ENCODE peak calls at places on chromosomes 7 and 10, in seven cellular contexts. X is transverse colon; M is prostate gland; B is IMR-90; G is nephron progenitor cell; E is activated CD8-positive, alpha-beta T cell treated with anti-CD3 and anti-CD28 coated beads for 36 hours; U is AG09309. F is an unnamed sample.

GRCh38 chr7:78438433-78438832 is 639.9 kb downstream of the PHTF2 start:
- DNase-seq in X (no peak), M (no peak), B (no peak), G (no peak), E (no peak), U (no peak), F (no peak)

GRCh38 chr7:106848851-106849442 is 16.1 kb upstream of the PIK3CG start:
- DNase-seq in X (no peak), M (no peak), B (peak), G (no peak), E (no peak), U (peak), F (peak)

GRCh38 chr7:100022621-100023020 is 7.2 kb downstream of the ZKSCAN1 start:
- DNase-seq in X (peak), M (peak), B (no peak), G (no peak), E (no peak), U (no peak), F (no peak)

GRCh38 chr7:96407427-96407826 is 85.5 kb upstream of the SLC25A13 start:
- DNase-seq in X (no peak), M (no peak), B (peak), G (no peak), E (no peak), U (peak), F (no peak)

GRCh38 chr7:75762350-75762917 is 9.6 kb downstream of the CCL26 start:
- DNase-seq in X (no peak), M (no peak), B (peak), G (no peak), E (no peak), U (peak), F (no peak)

GRCh38 chr7:20064974-20065862 is 152.0 kb downstream of the MACC1 start:
- DNase-seq in X (no peak), M (no peak), B (peak), G (no peak), E (peak), U (peak), F (peak)

GRCh38 chr7:36896956-36897594 is 172.8 kb upstream of the AOAH start:
- DNase-seq in X (no peak), M (no peak), B (no peak), G (no peak), E (no peak), U (no peak), F (peak)

GRCh38 chr10:3660753-3661152 is 124.3 kb downstream of the KLF6 start:
- DNase-seq in X (no peak), M (no peak), B (no peak), G (no peak), E (peak), U (no peak), F (no peak)

GRCh38 chr10:47295411-47295810 is 4.6 kb upstream of the GDF10 start:
- DNase-seq in X (no peak), M (no peak), B (no peak), G (no peak), E (no peak), U (no peak), F (no peak)

GRCh38 chr10:95536017-95536416 is 25.2 kb downstream of the SORBS1 start:
- DNase-seq in X (peak), M (peak), B (no peak), G (no peak), E (no peak), U (no peak), F (no peak)

GRCh38 chr10:87594864-87595263 is 64.8 kb upstream of the PAPSS2 start:
- DNase-seq in X (no peak), M (no peak), B (no peak), G (no peak), E (no peak), U (no peak), F (no peak)

GRCh38 chr10:95850791-95851190 is 57.0 kb upstream of the CC2D2B start:
- DNase-seq in X (no peak), M (no peak), B (no peak), G (no peak), E (no peak), U (no peak), F (no peak)

GRCh38 chr7:131108212-131108980 is 219.3 kb upstream of the MKLN1 start:
- DNase-seq in X (peak), M (no peak), B (peak), G (peak), E (peak), U (no peak), F (no peak)

GRCh38 chr7:28318126-28318762 is 94.1 kb upstream of the CREB5 start:
- DNase-seq in X (no peak), M (no peak), B (no peak), G (no peak), E (no peak), U (no peak), F (no peak)

GRCh38 chr7:94439893-94440381 is 45.2 kb downstream of the COL1A2 start:
- DNase-seq in X (no peak), M (no peak), B (peak), G (no peak), E (no peak), U (no peak), F (no peak)

DNA sequence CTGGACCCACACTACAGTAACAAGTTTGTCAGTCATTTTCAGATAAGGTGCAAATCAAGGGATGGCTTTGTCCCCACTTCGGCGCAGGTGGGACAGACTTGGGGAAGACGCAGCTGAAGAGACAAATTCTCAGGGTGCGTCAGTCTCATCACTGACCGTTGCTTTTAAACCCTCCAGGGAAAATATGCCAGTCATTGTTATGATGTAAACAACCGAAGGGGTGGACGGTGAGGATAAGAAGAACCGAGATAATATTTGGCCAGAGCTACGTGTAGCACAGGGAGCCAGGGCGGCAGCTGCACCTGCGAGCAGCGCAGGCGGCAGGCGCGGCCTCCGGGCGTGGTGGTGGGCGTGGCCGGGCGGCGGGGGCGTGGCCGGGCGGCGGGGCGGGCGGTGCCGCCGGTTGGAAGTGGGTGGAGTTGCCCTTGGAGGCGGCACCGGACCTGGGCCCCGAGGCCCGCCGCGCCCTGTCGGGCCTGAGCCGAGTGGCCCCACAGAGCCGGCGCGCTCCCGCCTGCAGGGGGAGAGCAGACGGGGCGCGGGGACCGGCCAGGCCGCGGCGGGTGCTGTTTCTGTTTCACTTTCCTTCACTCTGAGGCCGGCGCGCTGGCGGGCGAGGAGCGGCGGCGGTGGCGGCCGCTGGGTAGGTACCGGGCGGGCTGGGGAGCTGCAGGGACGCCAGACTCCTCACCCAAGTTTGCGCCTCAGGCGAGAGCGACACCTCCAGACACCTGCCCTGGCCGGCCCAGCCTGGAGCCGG is at the start of gene PCGF5:
- DNase-seq in X (peak), M (peak), B (peak), G (peak), E (peak), U (peak), F (no peak)
- TF ChIP-seq CTCF in X (peak), M (peak), B (peak), G (no peak), E (peak), U (no peak), F (peak)

GRCh38 chr10:97539523-97540200 is 32.9 kb upstream of the ANKRD2 start:
- DNase-seq in X (no peak), M (no peak), B (peak), G (peak), E (no peak), U (peak), F (no peak)
- TF ChIP-seq CTCF in X (no peak), M (no peak), B (peak), G (no peak), E (no peak), U (peak), F (peak)

GRCh38 chr7:29980151-29980550 is 9.4 kb downstream of the SCRN1 start:
- DNase-seq in X (no peak), M (no peak), B (no peak), G (no peak), E (no peak), U (no peak), F (no peak)

GRCh38 chr7:29975564-29975963 is 14.0 kb downstream of the SCRN1 start:
- DNase-seq in X (no peak), M (no peak), B (no peak), G (no peak), E (no peak), U (no peak), F (no peak)

GRCh38 chr7:29976265-29976664 is 13.3 kb downstream of the SCRN1 start:
- DNase-seq in X (no peak), M (no peak), B (peak), G (no peak), E (no peak), U (no peak), F (no peak)

GRCh38 chr7:29976673-29977072 is 12.9 kb downstream of the SCRN1 start:
- DNase-seq in X (no peak), M (no peak), B (peak), G (no peak), E (no peak), U (no peak), F (no peak)

GRCh38 chr7:29977926-29978652 is 11.5 kb downstream of the SCRN1 start:
- DNase-seq in X (no peak), M (no peak), B (no peak), G (peak), E (peak), U (no peak), F (no peak)
- TF ChIP-seq CTCF in X (no peak), M (no peak), B (no peak), G (peak), E (no peak), U (no peak), F (no peak)

GRCh38 chr10:43264324-43264986 is 2.4 kb downstream of the RASGEF1A start:
- DNase-seq in X (peak), M (no peak), B (no peak), G (no peak), E (no peak), U (no peak), F (no peak)
- TF ChIP-seq CTCF in X (no peak), M (no peak), B (no peak), G (no peak), E (no peak), U (no peak), F (no peak)

GRCh38 chr10:100763043-100763747 is 17.8 kb downstream of the PAX2 start:
- DNase-seq in X (no peak), M (no peak), B (no peak), G (no peak), E (no peak), U (no peak), F (no peak)

GRCh38 chr10:100761191-100761590 is 15.8 kb downstream of the PAX2 start:
- DNase-seq in X (no peak), M (no peak), B (no peak), G (no peak), E (no peak), U (no peak), F (no peak)

GRCh38 chr10:100767428-100767779 is 22.0 kb downstream of the PAX2 start:
- DNase-seq in X (no peak), M (no peak), B (no peak), G (no peak), E (no peak), U (no peak), F (no peak)

GRCh38 chr10:100769481-100769880 is 24.1 kb downstream of the PAX2 start:
- DNase-seq in X (no peak), M (no peak), B (no peak), G (no peak), E (no peak), U (no peak), F (no peak)

GRCh38 chr10:100766693-100767427 is 21.5 kb downstream of the PAX2 start:
- DNase-seq in X (no peak), M (no peak), B (no peak), G (no peak), E (no peak), U (no peak), F (no peak)
- TF ChIP-seq CTCF in X (no peak), M (no peak), B (no peak), G (no peak), E (no peak), U (no peak), F (no peak)

GRCh38 chr10:107865691-107866090 is 701.2 kb upstream of the SORCS1 start:
- DNase-seq in X (no peak), M (no peak), B (no peak), G (no peak), E (no peak), U (no peak), F (no peak)
- TF ChIP-seq CTCF in X (no peak), M (no peak), B (no peak), G (no peak), E (no peak), U (no peak), F (no peak)

GRCh38 chr10:5776150-5776880 is 36.9 kb downstream of the GDI2 start:
- DNase-seq in X (no peak), M (no peak), B (peak), G (no peak), E (no peak), U (no peak), F (no peak)
- TF ChIP-seq CTCF in X (no peak), M (no peak), B (no peak), G (no peak), E (no peak), U (peak), F (peak)

GRCh38 chr10:2097937-2098336 is 360.6 kb upstream of the ADARB2 start:
- DNase-seq in X (no peak), M (no peak), B (no peak), G (no peak), E (no peak), U (no peak), F (no peak)

GRCh38 chr10:2099321-2099720 is 362.0 kb upstream of the ADARB2 start:
- DNase-seq in X (no peak), M (no peak), B (no peak), G (no peak), E (no peak), U (no peak), F (no peak)

GRCh38 chr10:2094171-2094570 is 356.8 kb upstream of the ADARB2 start:
- DNase-seq in X (no peak), M (no peak), B (no peak), G (no peak), E (no peak), U (no peak), F (no peak)
- TF ChIP-seq CTCF in X (no peak), M (no peak), B (no peak), G (no peak), E (no peak), U (no peak), F (no peak)

GRCh38 chr7:121558288-121558687 is 162.2 kb upstream of the FAM3C start:
- DNase-seq in X (no peak), M (no peak), B (no peak), G (no peak), E (no peak), U (no peak), F (no peak)
- TF ChIP-seq CTCF in X (no peak), M (no peak), B (no peak), G (no peak), E (no peak), U (no peak), F (no peak)

GRCh38 chr7:1691096-1691495 is 21.0 kb downstream of the ELFN1 start:
- DNase-seq in X (no peak), M (no peak), B (no peak), G (no peak), E (no peak), U (no peak), F (no peak)

GRCh38 chr7:1690359-1690958 is 20.4 kb downstream of the ELFN1 start:
- DNase-seq in X (no peak), M (no peak), B (no peak), G (no peak), E (no peak), U (no peak), F (no peak)

GRCh38 chr7:1693419-1693990 is 23.4 kb downstream of the ELFN1 start:
- DNase-seq in X (no peak), M (no peak), B (no peak), G (no peak), E (no peak), U (no peak), F (no peak)

GRCh38 chr7:1692500-1693418 is 22.7 kb downstream of the ELFN1 start:
- DNase-seq in X (no peak), M (no peak), B (no peak), G (no peak), E (no peak), U (no peak), F (no peak)

DNA sequence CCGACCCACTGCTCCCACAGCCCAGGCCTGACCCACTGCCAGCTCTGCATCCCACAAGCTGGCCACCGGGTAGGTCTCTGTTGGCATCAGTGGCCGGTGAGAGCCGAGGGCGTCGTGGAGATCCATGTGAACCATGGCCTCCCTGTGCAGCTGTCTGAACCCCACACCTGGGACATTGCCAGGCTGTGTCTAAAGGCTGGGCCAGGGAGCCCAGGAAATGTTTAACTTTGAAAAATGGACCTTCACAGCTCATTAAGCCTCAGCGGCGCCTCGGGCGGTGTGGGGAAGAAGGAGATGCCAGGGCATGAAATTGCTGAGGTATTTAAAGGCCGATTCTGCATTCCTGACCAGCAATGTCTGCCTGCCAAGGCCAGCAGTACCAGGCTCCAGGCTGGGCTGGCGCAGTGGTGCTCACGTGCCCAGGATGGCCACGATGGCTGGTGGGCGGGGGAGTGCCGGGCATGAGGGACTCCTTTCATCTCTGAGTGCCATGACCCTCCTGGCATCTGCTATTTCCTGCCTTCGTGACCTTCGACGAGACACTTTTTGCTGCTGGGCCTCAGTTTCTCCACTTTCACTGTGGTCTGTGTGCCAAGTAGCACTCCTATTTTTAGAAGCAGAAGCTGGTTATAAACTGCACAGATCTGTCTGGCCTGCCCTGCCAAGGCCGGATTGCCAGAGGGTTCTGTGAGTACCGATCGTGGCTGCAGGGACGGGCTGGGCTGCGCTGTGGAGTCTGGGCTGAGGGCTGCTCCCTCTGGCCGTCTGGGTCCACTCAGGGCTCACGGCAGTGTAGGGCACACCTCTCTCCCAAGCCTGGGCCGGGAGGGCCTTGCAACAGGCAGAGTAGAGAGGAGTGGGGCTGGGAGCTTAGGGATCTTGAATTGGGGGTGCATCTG is 21.8 kb downstream of the ELFN1 start:
- DNase-seq in X (no peak), M (peak), B (no peak), G (no peak), E (no peak), U (no peak), F (peak)
- TF ChIP-seq CTCF in X (no peak), M (no peak), B (no peak), G (no peak), E (no peak), U (no peak), F (no peak)